ENCODE peak calls at places on chromosomes 3 and 15, in nine cellular contexts. R, O, T, U, H, E, B, Y and S are unnamed samples.
A peak's percentile ranks its signal among the peaks of the same experiment; 100 is the strongest.

GRCh38 chr15:101481917-101482525 is 7.5 kb downstream of the PCSK6 start:
- DNase-seq in Y (no peak), R (no peak), U (no peak), O (no peak), H (no peak), E (no peak), T (no peak), B (no peak), S (no peak)

GRCh38 chr15:38557855-38558713 is 6.5 kb downstream of the RASGRP1 start:
- DNase-seq in H (no peak), B (no peak), U (no peak), R (no peak), Y (no peak), E (no peak), T (no peak), O (no peak), S (no peak)

GRCh38 chr15:60324706-60325438 is 72.9 kb downstream of the ANXA2 start:
- DNase-seq in H (no peak), Y (peak; percentile 37), R (no peak), T (no peak), U (no peak), B (no peak), O (no peak), E (no peak), S (no peak)

GRCh38 chr3:4292301-4292700 is 10.9 kb upstream of the SETMAR start:
- DNase-seq in H (no peak), U (no peak), T (no peak), R (no peak), Y (peak; percentile 66), E (no peak), B (no peak), O (no peak), S (no peak)

GRCh38 chr15:65372787-65373067 is 5.1 kb downstream of the IGDCC3 start:
- DNase-seq in U (no peak), O (no peak), H (no peak), Y (peak; percentile 97), E (no peak), R (no peak), B (no peak), T (no peak), S (no peak)

GRCh38 chr15:34101366-34102174 is at the start of the genes EMC7 and PGBD4:
- DNase-seq in Y (peak; percentile 99), T (peak; percentile 96), H (peak; percentile 99), O (peak; percentile 98), E (peak; percentile 99), U (peak; percentile 99), R (peak; percentile 100), B (peak; percentile 97), S (peak; percentile 99)

GRCh38 chr15:43352693-43353382 is 18.0 kb downstream of the ZSCAN29 start:
- DNase-seq in U (no peak), T (no peak), B (no peak), R (no peak), O (no peak), Y (no peak), E (no peak), H (no peak), S (no peak)

GRCh38 chr3:65833761-65834505 is 204.8 kb downstream of the MAGI1 start:
- DNase-seq in H (no peak), R (no peak), O (no peak), B (no peak), E (peak; percentile 70), Y (no peak), T (no peak), U (no peak), S (no peak)

GRCh38 chr15:82585072-82585471 is 44.8 kb upstream of the RPS17 start:
- DNase-seq in Y (no peak), O (no peak), T (no peak), U (no peak), E (peak; percentile 19), B (no peak), R (no peak), H (no peak), S (no peak)

GRCh38 chr3:46549408-46549904 is 16.6 kb downstream of the LRRC2 start:
- DNase-seq in B (no peak), Y (no peak), U (no peak), O (no peak), E (no peak), H (no peak), T (no peak), R (no peak), S (no peak)

GRCh38 chr15:76939715-76940114 is 8.2 kb downstream of the RCN2 start:
- DNase-seq in E (no peak), Y (no peak), T (no peak), U (no peak), B (no peak), R (no peak), O (no peak), H (no peak), S (no peak)

GRCh38 chr3:10281951-10282350 is 10.8 kb downstream of the GHRL start:
- DNase-seq in B (no peak), Y (peak; percentile 3), O (no peak), H (no peak), E (no peak), T (no peak), U (no peak), R (no peak), S (no peak)

GRCh38 chr15:39785139-39785538 is 2.5 kb upstream of the FSIP1 start:
- DNase-seq in H (no peak), O (no peak), Y (peak; percentile 13), E (no peak), U (no peak), B (peak; percentile 23), R (no peak), T (no peak), S (no peak)

GRCh38 chr3:25887907-25888306 is 98.0 kb downstream of the OXSM start:
- DNase-seq in R (no peak), O (no peak), Y (no peak), H (no peak), U (no peak), B (no peak), T (no peak), E (no peak), S (no peak)

GRCh38 chr3:52442409-52443267 is 2.3 kb downstream of the SEMA3G start:
- DNase-seq in U (no peak), O (no peak), H (no peak), T (no peak), Y (no peak), R (no peak), E (no peak), B (no peak), S (no peak)